ENCODE peak calls at places on chromosomes 16 and 17, in nine cellular contexts. H is CD8-positive, alpha-beta T cell; X is MCF 10A; E is coronary artery; Z is neural crest cell; K is WTC11; O is lower leg skin; D is ovary; T is GM10248. Y is an unnamed sample.

GRCh38 chr16:48546774-48547173 is 63.2 kb downstream of the N4BP1 start:
- DNase-seq in H (no peak), X (no peak), E (no peak), Z (no peak), K (no peak), O (no peak), D (no peak), T (no peak), Y (no peak)

GRCh38 chr16:81076566-81077076 is 417 bp downstream of the C16orf46 start:
- DNase-seq in H (peak), X (peak), E (peak), Z (peak), K (peak), O (peak), D (peak), T (peak), Y (peak)

GRCh38 chr17:47797797-47798196 is 23.8 kb downstream of the OSBPL7 start:
- DNase-seq in H (no peak), X (peak), E (peak), Z (no peak), K (peak), O (no peak), D (no peak), T (no peak), Y (no peak)

GRCh38 chr17:28528329-28529011 is 22.3 kb downstream of the FOXN1 start:
- DNase-seq in H (no peak), X (peak), E (no peak), Z (no peak), K (no peak), O (no peak), D (no peak), T (no peak), Y (no peak)

GRCh38 chr17:75652934-75653549 is 13.9 kb downstream of the RECQL5 start:
- DNase-seq in H (peak), X (peak), E (no peak), Z (peak), K (peak), O (no peak), D (no peak), T (peak), Y (peak)

GRCh38 chr17:50943575-50943933 is 77.4 kb upstream of the TOB1 start:
- DNase-seq in H (no peak), X (no peak), E (peak), Z (no peak), K (peak), O (peak), D (peak), T (no peak), Y (no peak)

GRCh38 chr17:77476920-77477805 is 336.4 kb downstream of the SEC14L1 start:
- DNase-seq in H (no peak), X (peak), E (peak), Z (no peak), K (no peak), O (peak), D (peak), T (no peak), Y (no peak)

GRCh38 chr16:27549607-27549856 is 181 bp downstream of the GTF3C1 start:
- DNase-seq in H (no peak), X (no peak), E (no peak), Z (no peak), K (no peak), O (no peak), D (no peak), T (no peak), Y (no peak)

GRCh38 chr16:89048871-89049422 is 44.7 kb upstream of the ACSF3 start:
- DNase-seq in H (no peak), X (no peak), E (no peak), Z (no peak), K (no peak), O (no peak), D (no peak), T (no peak), Y (no peak)

GRCh38 chr17:62601438-62601837 is 26.0 kb upstream of the MRC2 start:
- DNase-seq in H (no peak), X (no peak), E (no peak), Z (no peak), K (no peak), O (no peak), D (no peak), T (no peak), Y (no peak)

GRCh38 chr17:77483128-77483598 is 342.4 kb downstream of the SEC14L1 start:
- DNase-seq in H (no peak), X (no peak), E (no peak), Z (no peak), K (no peak), O (no peak), D (no peak), T (no peak), Y (no peak)

GRCh38 chr16:14405611-14406537 is 224.2 kb downstream of the PARN start:
- DNase-seq in H (peak), X (no peak), E (no peak), Z (peak), K (peak), O (peak), D (peak), T (peak), Y (peak)

GRCh38 chr17:19000531-19001011 is 4.0 kb downstream of the FAM83G start:
- DNase-seq in H (no peak), X (peak), E (no peak), Z (no peak), K (no peak), O (no peak), D (no peak), T (no peak), Y (no peak)

GRCh38 chr16:75043175-75043937 is 44.5 kb downstream of the ZNRF1 start:
- DNase-seq in H (no peak), X (no peak), E (no peak), Z (no peak), K (no peak), O (peak), D (no peak), T (peak), Y (no peak)

GRCh38 chr17:77125432-77125901 is 15.3 kb upstream of the SEC14L1 start:
- DNase-seq in H (no peak), X (peak), E (no peak), Z (no peak), K (no peak), O (no peak), D (no peak), T (no peak), Y (no peak)

GRCh38 chr16:11685844-11686618 is 17.8 kb downstream of the SNN start:
- DNase-seq in H (no peak), X (no peak), E (peak), Z (no peak), K (no peak), O (peak), D (no peak), T (no peak), Y (no peak)

DNA sequence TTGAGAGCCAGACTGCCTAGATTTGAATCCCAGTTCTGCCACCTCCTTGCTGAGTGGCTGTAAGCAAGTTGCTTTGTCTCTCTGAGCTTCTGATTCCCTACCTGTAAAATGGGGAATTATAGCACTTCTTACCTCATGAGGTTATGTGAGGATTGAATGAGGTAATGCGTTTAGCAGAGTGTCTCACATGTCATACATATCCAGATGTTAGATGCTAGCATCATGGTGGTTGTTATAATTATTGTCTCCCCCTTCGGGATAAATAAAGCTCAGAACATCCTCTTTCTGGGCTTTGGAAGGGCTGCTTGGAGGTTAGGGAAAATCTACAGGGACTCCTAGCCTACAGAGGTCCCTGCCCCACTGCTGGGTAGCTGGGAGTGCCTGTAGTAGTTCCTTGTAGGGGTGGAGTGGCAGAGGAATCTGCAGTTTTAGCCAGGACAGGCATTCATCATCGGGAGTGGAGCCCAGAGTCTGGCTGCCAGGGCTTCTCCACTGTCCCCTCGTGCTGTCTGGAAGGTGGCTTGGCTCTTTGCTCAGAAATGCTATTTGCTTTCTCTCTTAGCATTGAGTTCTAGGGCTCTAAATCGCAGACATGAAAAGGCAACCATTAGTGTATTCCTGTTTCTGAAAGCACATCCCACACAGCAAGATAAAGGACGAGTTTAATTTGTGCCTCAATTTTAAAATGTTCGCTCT is 137.9 kb upstream of the CACNG3 start:
- DNase-seq in H (no peak), X (no peak), E (no peak), Z (no peak), K (no peak), O (no peak), D (no peak), T (no peak), Y (no peak)
- TF ChIP-seq CTCF in H (no peak), X (no peak), E (no peak), Z (no peak), K (no peak), O (no peak), D (no peak), T (no peak), Y (no peak)

DNA sequence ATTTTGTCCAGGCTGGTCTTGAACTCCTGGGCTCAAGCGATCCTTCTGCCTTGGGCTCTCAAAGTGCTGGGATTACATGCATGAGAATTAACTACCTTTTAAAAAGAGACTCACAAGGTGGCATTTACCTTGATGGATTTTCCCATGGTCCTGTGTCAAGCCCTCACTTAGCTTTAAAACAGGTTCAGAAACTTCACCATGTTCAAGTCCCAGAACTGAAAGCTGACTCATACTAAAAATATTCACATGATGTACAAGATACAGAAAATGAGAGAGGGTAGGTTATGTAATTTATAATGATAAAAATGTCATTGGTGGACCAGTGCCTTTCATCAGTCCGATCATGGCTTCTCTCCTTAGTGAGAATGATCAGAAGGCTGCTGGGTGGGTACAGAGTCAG is 4.3 kb upstream of the AKAP1 start:
- DNase-seq in H (no peak), X (peak), E (no peak), Z (no peak), K (no peak), O (no peak), D (no peak), T (peak), Y (no peak)
- TF ChIP-seq CTCF in H (no peak), X (no peak), E (no peak), Z (no peak), K (no peak), O (no peak), D (no peak), T (no peak), Y (no peak)

GRCh38 chr17:82282239-82283207 is 9.0 kb upstream of the CSNK1D start:
- DNase-seq in H (no peak), X (no peak), E (no peak), Z (no peak), K (no peak), O (no peak), D (no peak), T (no peak), Y (no peak)

GRCh38 chr17:82281502-82282238 is 8.2 kb upstream of the CSNK1D start:
- DNase-seq in H (no peak), X (peak), E (no peak), Z (no peak), K (no peak), O (no peak), D (no peak), T (no peak), Y (no peak)

GRCh38 chr17:82278786-82279379 is 5.4 kb upstream of the CSNK1D start:
- DNase-seq in H (no peak), X (no peak), E (no peak), Z (no peak), K (no peak), O (no peak), D (no peak), T (no peak), Y (no peak)

GRCh38 chr17:82280537-82280936 is 7.0 kb upstream of the CSNK1D start:
- DNase-seq in H (no peak), X (no peak), E (no peak), Z (no peak), K (no peak), O (no peak), D (no peak), T (no peak), Y (no peak)

GRCh38 chr17:82281076-82281475 is 7.6 kb upstream of the CSNK1D start:
- DNase-seq in H (no peak), X (no peak), E (no peak), Z (no peak), K (no peak), O (no peak), D (no peak), T (no peak), Y (no peak)
- TF ChIP-seq CTCF in H (no peak), X (no peak), E (no peak), Z (no peak), K (no peak), O (no peak), D (no peak), T (no peak), Y (no peak)

GRCh38 chr16:77437859-77438258 is 3.0 kb upstream of the ADAMTS18 start:
- DNase-seq in H (no peak), X (peak), E (no peak), Z (no peak), K (no peak), O (no peak), D (no peak), T (no peak), Y (no peak)
- TF ChIP-seq CTCF in H (no peak), X (peak), E (no peak), Z (peak), K (no peak), O (no peak), D (no peak), T (no peak), Y (no peak)

GRCh38 chr17:37190493-37190892 is 185.3 kb upstream of the C17orf78 start:
- DNase-seq in H (no peak), X (no peak), E (no peak), Z (no peak), K (no peak), O (no peak), D (no peak), T (no peak), Y (no peak)
- TF ChIP-seq CTCF in H (no peak), X (no peak), E (no peak), Z (peak), K (no peak), O (no peak), D (no peak), T (no peak), Y (peak)

GRCh38 chr16:50539053-50539615 is 9.1 kb upstream of the NKD1 start:
- DNase-seq in H (no peak), X (no peak), E (peak), Z (peak), K (no peak), O (peak), D (no peak), T (no peak), Y (no peak)

GRCh38 chr16:50537533-50538290 is 10.5 kb upstream of the NKD1 start:
- DNase-seq in H (no peak), X (peak), E (peak), Z (no peak), K (no peak), O (peak), D (no peak), T (no peak), Y (no peak)

GRCh38 chr16:50540711-50541007 is 7.5 kb upstream of the NKD1 start:
- DNase-seq in H (no peak), X (no peak), E (no peak), Z (no peak), K (no peak), O (peak), D (no peak), T (no peak), Y (no peak)

GRCh38 chr16:50538411-50539052 is 9.7 kb upstream of the NKD1 start:
- DNase-seq in H (no peak), X (peak), E (peak), Z (no peak), K (no peak), O (peak), D (no peak), T (no peak), Y (no peak)

GRCh38 chr16:50539822-50540710 is 8.1 kb upstream of the NKD1 start:
- DNase-seq in H (no peak), X (peak), E (no peak), Z (no peak), K (peak), O (peak), D (no peak), T (no peak), Y (no peak)
- TF ChIP-seq CTCF in H (no peak), X (no peak), E (no peak), Z (no peak), K (no peak), O (no peak), D (no peak), T (no peak), Y (no peak)